ENCODE peak calls at places on chromosomes 4 and X, in five cellular contexts. V is naive thymus-derived CD4-positive, alpha-beta T cell; W is fibroblast of lung; F is CD4-positive, alpha-beta memory T cell; A is GM23248. M is an unnamed sample.

GRCh38 chrX:31228415-31228832 is 156.6 kb upstream of the FTHL17 start:
- DNase-seq in A (peak; percentile 84), F (no peak), W (peak; percentile 81), V (no peak), M (no peak)

GRCh38 chr4:121749225-121749624 is 15.7 kb downstream of the SMIM43 start:
- DNase-seq in V (no peak), W (no peak), A (no peak), F (no peak), M (no peak)

GRCh38 chr4:85938902-85939301 is 421.0 kb downstream of the MAPK10 start:
- DNase-seq in A (no peak), F (no peak), V (no peak), W (no peak), M (no peak)

GRCh38 chr4:157808796-157809408 is 363.9 kb downstream of the GASK1B start:
- DNase-seq in W (no peak), A (no peak), F (no peak), V (no peak), M (no peak)

GRCh38 chr4:116516711-116517110 is 568.7 kb downstream of the TRAM1L1 start:
- DNase-seq in F (no peak), A (no peak), W (no peak), V (no peak), M (no peak)

GRCh38 chrX:13203281-13203680 is 116.6 kb downstream of the ATXN3L start:
- DNase-seq in W (no peak), V (no peak), A (no peak), F (no peak), M (no peak)

GRCh38 chr4:147760695-147761094 is 28.8 kb downstream of the ARHGAP10 start:
- DNase-seq in F (no peak), V (no peak), A (no peak), W (no peak), M (no peak)

GRCh38 chr4:2243682-2244380 is 1.9 kb upstream of the HAUS3 start:
- DNase-seq in F (no peak), V (no peak), W (peak; percentile 58), A (peak; percentile 59), M (peak; percentile 36)

GRCh38 chr4:112075129-112075753 is 70.0 kb upstream of the FAM241A start:
- DNase-seq in W (peak; percentile 66), V (no peak), F (no peak), A (peak; percentile 84), M (peak; percentile 46)

GRCh38 chr4:104394409-104394813 is 100.3 kb downstream of the CXXC4 start:
- DNase-seq in V (no peak), W (no peak), F (no peak), A (no peak), M (no peak)

GRCh38 chr4:89509708-89510269 is 202.2 kb upstream of the GPRIN3 start:
- DNase-seq in F (no peak), W (peak; percentile 98), A (peak; percentile 72), V (peak; percentile 23), M (no peak)

GRCh38 chrX:20412871-20413486 is 146.3 kb upstream of the RPS6KA3 start:
- DNase-seq in F (peak; percentile 72), W (no peak), A (no peak), V (peak; percentile 22), M (no peak)

GRCh38 chr4:88610771-88611170 is 18.5 kb downstream of the HERC3 start:
- DNase-seq in F (no peak), A (peak; percentile 86), V (no peak), W (peak; percentile 46), M (no peak)

GRCh38 chrX:153966283-153966688 is 5.3 kb downstream of the HCFC1 start:
- DNase-seq in F (no peak), A (peak; percentile 46), V (no peak), W (no peak), M (no peak)

GRCh38 chr4:168388890-168389289 is 70.3 kb upstream of the DDX60 start:
- DNase-seq in V (no peak), F (no peak), A (peak; percentile 66), W (peak; percentile 3), M (no peak)

GRCh38 chr4:95124906-95125504 is 367.2 kb downstream of the BMPR1B start:
- DNase-seq in W (peak; percentile 78), A (peak; percentile 82), V (no peak), F (no peak), M (peak; percentile 43)

GRCh38 chr4:98421106-98421505 is 159.9 kb downstream of the RAP1GDS1 start:
- DNase-seq in V (no peak), F (no peak), A (peak; percentile 56), W (peak; percentile 38), M (no peak)

GRCh38 chrX:72201836-72202536 is 20.4 kb downstream of the PIN4 start:
- DNase-seq in F (no peak), V (no peak), A (peak; percentile 84), W (peak; percentile 76), M (no peak)

GRCh38 chr4:82648356-82648755 is 86.6 kb upstream of the TMEM150C start:
- DNase-seq in A (peak; percentile 35), V (no peak), F (no peak), W (no peak), M (no peak)

GRCh38 chrX:26952213-26952612 is 510.9 kb downstream of the PPP4R3C start:
- DNase-seq in A (peak; percentile 4), F (no peak), V (no peak), W (peak; percentile 1), M (no peak)

GRCh38 chr4:37631551-37631950 is 54.6 kb downstream of the RELL1 start:
- DNase-seq in V (no peak), F (no peak), A (peak; percentile 41), W (peak; percentile 73), M (no peak)

GRCh38 chr4:180434131-180434895 is 1808.9 kb upstream of the TENM3 start:
- DNase-seq in A (no peak), V (no peak), F (no peak), W (no peak), M (no peak)

GRCh38 chr4:96448315-96448872 is 608.5 kb downstream of the PDHA2 start:
- DNase-seq in W (no peak), V (no peak), A (no peak), F (no peak), M (no peak)

GRCh38 chr4:4182835-4183568 is 43.7 kb downstream of the OTOP1 start:
- DNase-seq in A (peak; percentile 27), W (peak; percentile 19), V (peak; percentile 48), F (no peak), M (no peak)

GRCh38 chrX:63186137-63186536 is 165.0 kb downstream of the SPIN4 start:
- DNase-seq in W (no peak), V (no peak), A (no peak), F (no peak), M (peak; percentile 0)

GRCh38 chrX:129000018-129000417 is 523.3 kb downstream of the SMARCA1 start:
- DNase-seq in V (no peak), F (no peak), W (no peak), A (no peak), M (no peak)

GRCh38 chrX:45710081-45710801 is 509.6 kb upstream of the DIPK2B start:
- DNase-seq in A (peak; percentile 90), F (no peak), W (peak; percentile 80), V (peak; percentile 48), M (no peak)

GRCh38 chrX:148080593-148080992 is 99.5 kb downstream of the FMR1NB start:
- DNase-seq in F (no peak), V (no peak), A (no peak), W (no peak), M (no peak)

GRCh38 chr4:155820887-155821529 is 45.1 kb downstream of the ASIC5 start:
- DNase-seq in V (no peak), F (no peak), A (no peak), W (no peak), M (no peak)

GRCh38 chr4:186104895-186105720 is 604 bp downstream of the FAM149A start:
- DNase-seq in W (no peak), V (no peak), A (peak; percentile 20), F (no peak), M (no peak)

GRCh38 chrX:132837971-132838370 is 120.5 kb downstream of the HS6ST2 start:
- DNase-seq in F (no peak), A (no peak), W (no peak), V (no peak), M (no peak)

GRCh38 chrX:150211988-150212387 is 151.1 kb upstream of the MAMLD1 start:
- DNase-seq in W (no peak), A (peak; percentile 70), F (no peak), V (no peak), M (no peak)

GRCh38 chr4:27270435-27270834 is 409.8 kb downstream of the STIM2 start:
- DNase-seq in A (no peak), F (no peak), W (no peak), V (no peak), M (no peak)

GRCh38 chr4:139554726-139555072 is 1.3 kb downstream of the SETD7 start:
- DNase-seq in V (no peak), A (no peak), F (no peak), W (no peak), M (no peak)

GRCh38 chr4:139550724-139551429 is 5.1 kb downstream of the SETD7 start:
- DNase-seq in W (no peak), F (no peak), V (no peak), A (peak; percentile 41), M (no peak)

GRCh38 chr4:139553751-139554670 is 2.0 kb downstream of the SETD7 start:
- DNase-seq in W (no peak), F (no peak), V (no peak), A (peak; percentile 20), M (no peak)

GRCh38 chr4:139552908-139553307 is 3.1 kb downstream of the SETD7 start:
- DNase-seq in F (no peak), W (no peak), V (no peak), A (no peak), M (no peak)

DNA sequence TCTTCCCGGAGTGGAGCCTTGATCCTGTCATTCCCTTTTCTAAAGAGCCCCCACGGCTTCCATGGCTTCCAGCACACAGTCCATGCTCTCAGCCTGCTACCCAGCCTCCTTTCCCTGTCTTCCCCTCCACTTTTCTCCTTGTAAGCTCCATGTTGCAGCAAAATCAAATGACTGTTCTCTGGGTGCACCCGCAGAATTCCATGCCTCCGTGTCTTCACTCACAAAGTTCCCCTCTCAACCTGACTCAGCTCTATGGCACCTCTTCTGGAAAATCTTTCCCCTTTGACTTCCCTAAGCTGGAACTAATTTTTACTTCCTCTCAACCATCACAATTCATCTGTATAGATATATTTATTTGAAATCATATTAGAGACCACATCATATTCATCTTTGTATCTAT is 3.5 kb downstream of the SETD7 start:
- DNase-seq in F (no peak), W (no peak), V (no peak), A (peak; percentile 85), M (no peak)
- H3K4me1 ChIP-seq in F (peaks cover 28% of the 10 kb centered on the region), W (peaks cover 4% of the 10 kb centered on the region), V (peaks cover 11% of the 10 kb centered on the region), A (peaks cover 38% of the 10 kb centered on the region), M (peaks cover 4% of the 10 kb centered on the region)

DNA sequence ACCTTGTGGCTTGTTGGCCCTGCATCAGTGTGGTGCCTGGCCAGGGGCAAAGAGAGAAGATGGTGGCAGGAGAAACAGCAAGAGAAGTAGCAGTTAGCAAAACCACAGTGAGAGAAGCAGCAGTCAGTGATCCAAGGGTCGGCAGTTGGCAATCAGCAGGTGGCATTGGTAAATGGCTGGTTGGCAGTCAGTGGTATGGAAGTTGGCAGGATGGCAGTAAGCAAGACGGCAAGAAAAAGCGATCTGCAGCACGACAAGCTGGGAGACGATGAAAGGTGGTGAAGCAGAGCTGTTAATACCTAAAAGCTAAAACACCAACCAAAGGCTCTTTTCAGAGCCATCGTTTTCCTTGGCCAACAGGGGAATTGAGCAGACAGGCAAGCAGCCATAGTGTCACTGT is 2078.3 kb downstream of the PCDH7 start:
- DNase-seq in W (no peak), V (no peak), A (no peak), F (no peak), M (no peak)
- H3K9me3 ChIP-seq in W (no peaks in the 10 kb centered on the region), V (no peaks in the 10 kb centered on the region), A (no peaks in the 10 kb centered on the region), F (no peaks in the 10 kb centered on the region), M (no peaks in the 10 kb centered on the region)

GRCh38 chr4:153542835-153543234 is 76.7 kb downstream of the TMEM131L start:
- DNase-seq in A (no peak), F (no peak), V (no peak), W (no peak), M (no peak)
- H3K4me1 ChIP-seq in A (peaks cover 23% of the 10 kb centered on the region), F (peaks cover 66% of the 10 kb centered on the region), V (peaks cover 58% of the 10 kb centered on the region), W (peaks cover 4% of the 10 kb centered on the region), M (peaks cover 4% of the 10 kb centered on the region)

GRCh38 chr4:177008836-177009501 is 216.2 kb upstream of the VEGFC start:
- DNase-seq in W (no peak), A (no peak), F (no peak), V (no peak), M (no peak)
- H3K9me3 ChIP-seq in W (no peaks in the 10 kb centered on the region), A (peaks cover 5% of the 10 kb centered on the region), F (no peaks in the 10 kb centered on the region), V (no peaks in the 10 kb centered on the region), M (no peaks in the 10 kb centered on the region)

M was measured in Caco-2.